ENCODE peak calls at places on chromosomes 2 and 18, in six cellular contexts. O is upper lobe of left lung, X is adrenal gland, W is IMR-90, Y is esophagus squamous epithelium, H is ovary. U is an unnamed sample. For H3K4me1, the result is how much of the 10 kb centered on the place peaks cover.

GRCh38 chr2:147327636-147328035 is 517.2 kb upstream of the ACVR2A start:
- DNase-seq in O (no peak), X (no peak), W (no peak), Y (no peak), H (no peak), U (no peak)

GRCh38 chr2:1641498-1641897 is 102.8 kb downstream of the PXDN start:
- DNase-seq in O (no peak), X (no peak), W (no peak), Y (no peak), H (no peak), U (no peak)

GRCh38 chr2:231611273-231612198 is 18.9 kb downstream of the TEX44 start:
- DNase-seq in O (no peak), X (peak), W (peak), Y (no peak), H (peak), U (peak)

GRCh38 chr2:100812141-100812540 is 7.8 kb upstream of the NPAS2 start:
- DNase-seq in O (no peak), X (no peak), W (no peak), Y (no peak), H (no peak), U (no peak)

GRCh38 chr2:42328148-42328833 is 32.7 kb downstream of the COX7A2L start:
- DNase-seq in O (no peak), X (no peak), W (peak), Y (no peak), H (no peak), U (no peak)

GRCh38 chr2:48707466-48707865 is 48.1 kb downstream of the LHCGR start:
- DNase-seq in O (no peak), X (no peak), W (peak), Y (no peak), H (no peak), U (no peak)

GRCh38 chr18:25350561-25351201 is 1.3 kb downstream of the ZNF521 start:
- DNase-seq in O (peak), X (peak), W (peak), Y (no peak), H (peak), U (peak)

GRCh38 chr2:147844691-147845607 is at the start of gene ACVR2A:
- DNase-seq in O (peak), X (peak), W (peak), Y (no peak), H (peak), U (peak)

GRCh38 chr2:62705859-62706720 is 577 bp downstream of the EHBP1 start:
- DNase-seq in O (peak), X (peak), W (peak), Y (no peak), H (peak), U (peak)

GRCh38 chr2:219766658-219767057 is 139.2 kb downstream of the SLC4A3 start:
- DNase-seq in O (no peak), X (no peak), W (no peak), Y (no peak), H (no peak), U (no peak)

GRCh38 chr18:59697236-59697932 is at the start of gene CCBE1:
- DNase-seq in O (peak), X (peak), W (peak), Y (no peak), H (peak), U (peak)

GRCh38 chr2:233342301-233342700 is 12.0 kb upstream of the DGKD start:
- DNase-seq in O (no peak), X (no peak), W (no peak), Y (no peak), H (no peak), U (no peak)

GRCh38 chr2:66667288-66667780 is 232.4 kb downstream of the MEIS1 start:
- DNase-seq in O (no peak), X (no peak), W (no peak), Y (no peak), H (no peak), U (no peak)

GRCh38 chr2:88329815-88330603 is 122.5 kb downstream of the FOXI3 start:
- DNase-seq in O (no peak), X (no peak), W (peak), Y (no peak), H (no peak), U (no peak)

GRCh38 chr2:120934221-120934639 is 198.6 kb downstream of the GLI2 start:
- DNase-seq in O (no peak), X (no peak), W (peak), Y (no peak), H (no peak), U (no peak)

GRCh38 chr2:223786943-223787342 is 50.4 kb downstream of the AP1S3 start:
- DNase-seq in O (no peak), X (no peak), W (no peak), Y (no peak), H (no peak), U (no peak)

GRCh38 chr2:239470151-239470900 is 69.5 kb upstream of the HDAC4 start:
- DNase-seq in O (no peak), X (no peak), W (no peak), Y (no peak), H (peak), U (no peak)

GRCh38 chr2:106868199-106868598 is 17.8 kb downstream of the ST6GAL2 start:
- DNase-seq in O (no peak), X (no peak), W (no peak), Y (no peak), H (no peak), U (no peak)

GRCh38 chr2:234674781-234675201 is 177.9 kb upstream of the ARL4C start:
- DNase-seq in O (no peak), X (no peak), W (peak), Y (no peak), H (no peak), U (no peak)

GRCh38 chr2:241508240-241508509 is 209 bp downstream of the STK25 start:
- DNase-seq in O (no peak), X (no peak), W (no peak), Y (no peak), H (no peak), U (no peak)

GRCh38 chr2:154591294-154591693 is 107.2 kb upstream of the KCNJ3 start:
- DNase-seq in O (no peak), X (no peak), W (no peak), Y (no peak), H (no peak), U (no peak)

GRCh38 chr18:70135604-70136003 is 69.9 kb downstream of the RTTN start:
- DNase-seq in O (no peak), X (no peak), W (no peak), Y (no peak), H (no peak), U (no peak)

GRCh38 chr18:7464245-7464966 is 102.7 kb upstream of the PTPRM start:
- DNase-seq in O (no peak), X (no peak), W (no peak), Y (no peak), H (no peak), U (no peak)

GRCh38 chr2:38074775-38075435 is 1.0 kb downstream of the CYP1B1 start:
- DNase-seq in O (peak), X (peak), W (no peak), Y (no peak), H (peak), U (peak)

GRCh38 chr2:136422512-136422911 is 304.6 kb upstream of the CXCR4 start:
- DNase-seq in O (no peak), X (no peak), W (no peak), Y (no peak), H (no peak), U (no peak)

GRCh38 chr2:162234620-162235462 is 8.4 kb downstream of the FAP start:
- DNase-seq in O (peak), X (no peak), W (no peak), Y (no peak), H (no peak), U (no peak)

GRCh38 chr2:32825291-32825712 is 121.5 kb upstream of the LTBP1 start:
- DNase-seq in O (no peak), X (peak), W (peak), Y (no peak), H (no peak), U (peak)

GRCh38 chr18:66640431-66640830 is 36.5 kb upstream of the CDH19 start:
- DNase-seq in O (no peak), X (peak), W (no peak), Y (no peak), H (no peak), U (no peak)

GRCh38 chr2:238299803-238300202 is 11.4 kb upstream of the PER2 start:
- DNase-seq in O (no peak), X (no peak), W (no peak), Y (no peak), H (no peak), U (no peak)

GRCh38 chr2:43109261-43109743 is 117.1 kb downstream of the ZFP36L2 start:
- DNase-seq in O (no peak), X (no peak), W (no peak), Y (no peak), H (no peak), U (no peak)

GRCh38 chr2:220279840-220280239 is 652.4 kb downstream of the SLC4A3 start:
- DNase-seq in O (no peak), X (no peak), W (peak), Y (no peak), H (no peak), U (no peak)

GRCh38 chr2:9071584-9072124 is 68.2 kb upstream of the MBOAT2 start:
- DNase-seq in O (no peak), X (no peak), W (no peak), Y (no peak), H (no peak), U (no peak)

GRCh38 chr2:240467659-240468299 is 32.3 kb downstream of the GPC1 start:
- DNase-seq in O (no peak), X (peak), W (no peak), Y (no peak), H (no peak), U (peak)

GRCh38 chr2:108377815-108378630 is at the start of gene SULT1C4:
- DNase-seq in O (peak), X (peak), W (peak), Y (no peak), H (peak), U (peak)

GRCh38 chr18:13813271-13813849 is 10.6 kb upstream of the MC5R start:
- DNase-seq in O (no peak), X (peak), W (peak), Y (no peak), H (peak), U (peak)

GRCh38 chr2:63764630-63765029 is 77.1 kb upstream of the UGP2 start:
- DNase-seq in O (no peak), X (no peak), W (no peak), Y (no peak), H (no peak), U (no peak)

GRCh38 chr18:22558945-22559385 is 141.2 kb upstream of the CTAGE1 start:
- DNase-seq in O (peak), X (peak), W (peak), Y (no peak), H (peak), U (peak)

GRCh38 chr2:241842620-241843211 is 16.0 kb downstream of the PDCD1 start:
- DNase-seq in O (peak), X (peak), W (no peak), Y (no peak), H (peak), U (peak)

GRCh38 chr18:9643549-9643948 is 29.2 kb upstream of the PPP4R1 start:
- DNase-seq in O (no peak), X (no peak), W (peak), Y (no peak), H (no peak), U (peak)
- H3K27ac ChIP-seq in O (peak), X (no peak), W (peak), Y (peak), H (no peak), U (peak)

DNA sequence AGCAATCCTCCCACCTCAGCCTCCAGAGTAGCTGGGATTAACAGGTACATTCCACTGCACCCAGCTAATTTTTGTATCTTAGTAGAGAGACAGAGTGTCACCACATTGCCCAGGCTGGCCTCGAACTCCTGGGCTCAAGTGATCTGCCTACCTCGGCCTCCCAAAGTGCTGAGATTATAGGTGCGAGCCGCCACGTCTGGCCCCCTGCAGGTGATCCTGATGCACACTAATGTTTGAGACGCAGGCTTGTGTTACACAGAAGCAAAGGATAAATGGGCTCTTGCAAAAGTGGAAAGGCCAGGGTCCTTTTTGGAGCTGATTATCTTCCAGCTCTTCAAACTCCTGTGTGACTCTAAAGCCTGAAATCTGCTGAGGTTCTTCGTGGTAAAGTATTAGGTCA is 84.2 kb downstream of the TGFA start:
- DNase-seq in O (no peak), X (no peak), W (no peak), Y (no peak), H (no peak), U (no peak)
- H3K4me1 ChIP-seq in O (under half), X (under half), W (under half), Y (under half), H (under half), U (under half)

DNA sequence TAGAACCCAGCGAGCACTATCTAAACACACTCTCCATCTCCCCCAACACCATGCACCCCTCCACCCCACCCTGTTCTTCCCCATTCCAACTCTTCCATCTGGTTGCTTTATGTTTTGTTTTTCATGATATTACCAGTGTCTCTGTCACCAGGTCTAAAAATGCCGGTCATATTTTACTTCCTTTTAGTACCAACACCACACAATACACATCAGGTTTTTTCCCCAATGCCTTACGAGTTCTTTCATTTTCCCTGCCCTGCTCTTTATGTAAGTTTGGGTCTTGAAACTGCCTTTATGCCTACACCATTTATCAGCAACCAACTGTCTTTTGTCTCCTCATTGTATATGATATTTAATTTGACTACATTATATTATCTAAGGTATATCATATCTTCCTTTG is 10.1 kb upstream of the ITGA4 start:
- DNase-seq in O (no peak), X (no peak), W (no peak), Y (no peak), H (no peak), U (no peak)
- TF ChIP-seq POLR2A in O (no peak), X (no peak), W (no peak), Y (no peak), H (no peak), U (no peak)

GRCh38 chr2:186518291-186518690 is 32.2 kb downstream of the ZC3H15 start:
- DNase-seq in O (no peak), X (no peak), W (no peak), Y (no peak), H (no peak), U (no peak)
- H3K27ac ChIP-seq in O (no peak), X (no peak), W (no peak), Y (no peak), H (no peak), U (no peak)

GRCh38 chr2:189560273-189560586 is 20.4 kb downstream of the SLC40A1 start:
- DNase-seq in O (no peak), X (no peak), W (no peak), Y (no peak), H (no peak), U (no peak)
- H3K4me1 ChIP-seq in O (under half), X (half or more), W (under half), Y (under half), H (under half), U (under half)

GRCh38 chr2:24421668-24422067 is 61.3 kb upstream of the ITSN2 start:
- DNase-seq in O (no peak), X (peak), W (peak), Y (no peak), H (peak), U (peak)

GRCh38 chr2:24418166-24418843 is 58.0 kb upstream of the ITSN2 start:
- DNase-seq in O (no peak), X (no peak), W (no peak), Y (no peak), H (no peak), U (no peak)

GRCh38 chr2:24424387-24424786 is 64.1 kb upstream of the ITSN2 start:
- DNase-seq in O (no peak), X (no peak), W (no peak), Y (no peak), H (no peak), U (no peak)

GRCh38 chr2:24420373-24420772 is 60.0 kb upstream of the ITSN2 start:
- DNase-seq in O (no peak), X (no peak), W (no peak), Y (no peak), H (no peak), U (no peak)

DNA sequence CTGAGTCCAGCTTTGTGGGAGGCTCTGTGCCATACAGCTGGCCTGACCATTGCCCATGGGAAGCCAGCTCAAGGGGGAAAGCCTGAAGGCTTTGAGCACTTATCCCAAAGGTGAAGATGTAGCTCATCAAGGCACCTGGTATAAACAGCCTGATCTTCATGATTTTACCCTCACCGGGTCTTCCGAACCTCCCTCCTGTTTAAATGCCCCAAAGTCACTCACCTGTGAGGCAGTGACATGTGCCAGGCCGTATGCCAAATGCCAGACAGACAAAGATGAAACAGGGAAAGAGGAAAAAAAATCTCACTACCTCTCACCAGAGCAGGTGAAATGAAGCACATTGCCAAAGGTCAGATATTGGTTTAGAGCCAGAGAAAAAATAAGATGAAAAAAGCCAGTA is 62.8 kb upstream of the ITSN2 start:
- DNase-seq in O (no peak), X (no peak), W (no peak), Y (no peak), H (no peak), U (no peak)
- TF ChIP-seq POLR2A in O (no peak), X (no peak), W (no peak), Y (no peak), H (no peak), U (no peak)

GRCh38 chr2:225103737-225104141 is 61.5 kb upstream of the DOCK10 start:
- DNase-seq in O (no peak), X (no peak), W (peak), Y (no peak), H (no peak), U (no peak)

GRCh38 chr2:225100856-225101294 is 58.6 kb upstream of the DOCK10 start:
- DNase-seq in O (no peak), X (no peak), W (peak), Y (no peak), H (no peak), U (no peak)

GRCh38 chr2:225108805-225109204 is 66.5 kb upstream of the DOCK10 start:
- DNase-seq in O (no peak), X (no peak), W (no peak), Y (no peak), H (no peak), U (no peak)

GRCh38 chr2:225104321-225104720 is 62.1 kb upstream of the DOCK10 start:
- DNase-seq in O (no peak), X (no peak), W (no peak), Y (no peak), H (no peak), U (no peak)

DNA sequence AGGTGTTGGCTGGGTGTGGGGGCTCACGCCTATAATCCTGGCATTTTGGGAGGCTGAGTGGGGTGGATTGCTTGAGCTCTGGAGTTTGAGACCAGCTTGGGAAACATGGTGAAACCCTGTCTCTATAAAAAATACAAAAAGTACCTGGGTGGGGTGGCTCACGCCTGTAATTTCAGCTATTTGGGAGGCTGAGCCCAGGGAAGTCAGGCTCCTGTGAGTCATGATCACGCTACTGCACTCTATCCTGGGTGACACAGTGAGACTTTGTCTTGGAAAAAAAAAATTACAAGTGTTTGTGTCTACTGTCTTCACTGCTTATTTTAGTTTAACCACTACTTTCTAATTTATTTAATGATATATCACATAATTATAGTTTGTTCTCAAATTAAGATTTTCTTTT is 62.7 kb upstream of the DOCK10 start:
- DNase-seq in O (no peak), X (no peak), W (no peak), Y (no peak), H (no peak), U (no peak)
- H3K27ac ChIP-seq in O (no peak), X (no peak), W (no peak), Y (no peak), H (no peak), U (no peak)

DNA sequence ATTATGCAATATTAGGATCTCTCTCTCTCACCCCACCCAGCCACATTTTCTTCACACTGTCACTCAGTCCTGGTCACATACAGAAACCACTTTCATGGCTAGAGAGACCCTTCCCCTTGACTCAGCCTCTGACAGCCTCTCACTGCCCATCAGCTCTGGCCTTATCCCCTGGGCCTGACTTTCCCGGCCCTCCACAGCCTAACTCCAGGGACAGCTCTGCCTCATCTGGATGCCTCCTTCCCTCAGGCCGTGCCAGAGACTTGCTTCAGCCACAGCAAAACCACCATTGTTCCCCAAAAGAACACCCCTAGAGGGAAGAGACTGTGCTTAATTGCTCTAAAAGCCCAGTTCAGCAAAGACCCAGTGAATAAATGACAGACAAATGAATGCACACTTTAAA is 260.4 kb downstream of the MYCN start:
- DNase-seq in O (no peak), X (no peak), W (no peak), Y (no peak), H (no peak), U (no peak)
- H3K4me1 ChIP-seq in O (under half), X (under half), W (under half), Y (under half), H (under half), U (under half)